ENCODE peak calls at places on chromosomes 4 and X, in six cellular contexts. One of them, this sample, is unnamed.

GRCh38 chr4:83701041-83701440 is 165.1 kb downstream of the GPAT3 start:
- DNase-seq in astrocyte of the spinal cord: no peak
- DNase-seq in upper lobe of right lung: no peak
- DNase-seq in HCT116: no peak
- DNase-seq in brain microvascular endothelial cell: no peak
- DNase-seq in H9: no peak
- DNase-seq in this sample: no peak

GRCh38 chrX:54181196-54181953 is 1.7 kb downstream of the FAM120C start:
- DNase-seq in astrocyte of the spinal cord: peak; percentile 67
- DNase-seq in upper lobe of right lung: no peak
- DNase-seq in HCT116: no peak
- DNase-seq in brain microvascular endothelial cell: no peak
- DNase-seq in H9: no peak
- DNase-seq in this sample: no peak

GRCh38 chr4:85715996-85716737 is 241.2 kb downstream of the ARHGAP24 start:
- DNase-seq in astrocyte of the spinal cord: no peak
- DNase-seq in upper lobe of right lung: no peak
- DNase-seq in HCT116: no peak
- DNase-seq in brain microvascular endothelial cell: no peak
- DNase-seq in H9: no peak
- DNase-seq in this sample: no peak

GRCh38 chr4:8009710-8010534 is 70.3 kb upstream of the AFAP1 start:
- DNase-seq in astrocyte of the spinal cord: no peak
- DNase-seq in upper lobe of right lung: no peak
- DNase-seq in HCT116: no peak
- DNase-seq in brain microvascular endothelial cell: no peak
- DNase-seq in H9: no peak
- DNase-seq in this sample: no peak

GRCh38 chr4:84750956-84751275 is 168.0 kb downstream of the CDS1 start:
- DNase-seq in astrocyte of the spinal cord: no peak
- DNase-seq in upper lobe of right lung: no peak
- DNase-seq in HCT116: no peak
- DNase-seq in brain microvascular endothelial cell: no peak
- DNase-seq in H9: no peak
- DNase-seq in this sample: no peak

GRCh38 chrX:30881797-30882196 is 7.3 kb downstream of the TAB3 start:
- DNase-seq in astrocyte of the spinal cord: no peak
- DNase-seq in upper lobe of right lung: no peak
- DNase-seq in HCT116: no peak
- DNase-seq in brain microvascular endothelial cell: no peak
- DNase-seq in H9: no peak
- DNase-seq in this sample: no peak

GRCh38 chrX:40108084-40108958 is 10.6 kb upstream of the BCOR start:
- DNase-seq in astrocyte of the spinal cord: peak; percentile 62
- DNase-seq in upper lobe of right lung: peak; percentile 76
- DNase-seq in HCT116: no peak
- DNase-seq in brain microvascular endothelial cell: no peak
- DNase-seq in H9: peak; percentile 77
- DNase-seq in this sample: peak; percentile 82

GRCh38 chrX:149631293-149632165 is at the start of gene TMEM185A:
- DNase-seq in astrocyte of the spinal cord: peak; percentile 39
- DNase-seq in upper lobe of right lung: peak; percentile 86
- DNase-seq in HCT116: peak; percentile 33
- DNase-seq in brain microvascular endothelial cell: peak; percentile 7
- DNase-seq in H9: peak; percentile 71
- DNase-seq in this sample: peak; percentile 73

GRCh38 chr4:57448452-57448851 is 338.3 kb upstream of the IGFBP7 start:
- DNase-seq in astrocyte of the spinal cord: no peak
- DNase-seq in upper lobe of right lung: no peak
- DNase-seq in HCT116: no peak
- DNase-seq in brain microvascular endothelial cell: no peak
- DNase-seq in H9: no peak
- DNase-seq in this sample: no peak

GRCh38 chr4:125022855-125023501 is 291.8 kb upstream of the FAT4 start:
- DNase-seq in astrocyte of the spinal cord: no peak
- DNase-seq in upper lobe of right lung: no peak
- DNase-seq in HCT116: no peak
- DNase-seq in brain microvascular endothelial cell: no peak
- DNase-seq in H9: no peak
- DNase-seq in this sample: no peak

GRCh38 chr4:106421441-106422296 is 53.1 kb upstream of the GIMD1 start:
- DNase-seq in astrocyte of the spinal cord: peak; percentile 25
- DNase-seq in upper lobe of right lung: no peak
- DNase-seq in HCT116: no peak
- DNase-seq in brain microvascular endothelial cell: no peak
- DNase-seq in H9: no peak
- DNase-seq in this sample: no peak

GRCh38 chr4:25915359-25915716 is 1.3 kb downstream of the SMIM20 start:
- DNase-seq in astrocyte of the spinal cord: no peak
- DNase-seq in upper lobe of right lung: no peak
- DNase-seq in HCT116: no peak
- DNase-seq in brain microvascular endothelial cell: peak; percentile 18
- DNase-seq in H9: no peak
- DNase-seq in this sample: no peak

GRCh38 chr4:37082912-37083311 is 161.6 kb upstream of the NWD2 start:
- DNase-seq in astrocyte of the spinal cord: no peak
- DNase-seq in upper lobe of right lung: no peak
- DNase-seq in HCT116: no peak
- DNase-seq in brain microvascular endothelial cell: no peak
- DNase-seq in H9: no peak
- DNase-seq in this sample: no peak

GRCh38 chr4:22416403-22416802 is 99.5 kb downstream of the ADGRA3 start:
- DNase-seq in astrocyte of the spinal cord: no peak
- DNase-seq in upper lobe of right lung: no peak
- DNase-seq in HCT116: no peak
- DNase-seq in brain microvascular endothelial cell: peak; percentile 38
- DNase-seq in H9: no peak
- DNase-seq in this sample: no peak

GRCh38 chr4:4726051-4726450 is 133.4 kb upstream of the MSX1 start:
- DNase-seq in astrocyte of the spinal cord: no peak
- DNase-seq in upper lobe of right lung: no peak
- DNase-seq in HCT116: peak; percentile 34
- DNase-seq in brain microvascular endothelial cell: no peak
- DNase-seq in H9: no peak
- DNase-seq in this sample: no peak

GRCh38 chrX:48890296-48890925 is 7.2 kb downstream of the TIMM17B start:
- DNase-seq in astrocyte of the spinal cord: no peak
- DNase-seq in upper lobe of right lung: no peak
- DNase-seq in HCT116: no peak
- DNase-seq in brain microvascular endothelial cell: no peak
- DNase-seq in H9: no peak
- DNase-seq in this sample: no peak

GRCh38 chrX:105191878-105192277 is 28.6 kb downstream of the TEX13A start:
- DNase-seq in astrocyte of the spinal cord: peak; percentile 5
- DNase-seq in upper lobe of right lung: no peak
- DNase-seq in HCT116: no peak
- DNase-seq in brain microvascular endothelial cell: peak; percentile 3
- DNase-seq in H9: peak; percentile 55
- DNase-seq in this sample: no peak

GRCh38 chr4:148834804-148835598 is 392.8 kb upstream of the NR3C2 start:
- DNase-seq in astrocyte of the spinal cord: peak; percentile 36
- DNase-seq in upper lobe of right lung: peak; percentile 72
- DNase-seq in HCT116: no peak
- DNase-seq in brain microvascular endothelial cell: no peak
- DNase-seq in H9: no peak
- DNase-seq in this sample: no peak

GRCh38 chr4:100421356-100421978 is 96.4 kb downstream of the EMCN start:
- DNase-seq in astrocyte of the spinal cord: peak; percentile 54
- DNase-seq in upper lobe of right lung: no peak
- DNase-seq in HCT116: peak; percentile 51
- DNase-seq in brain microvascular endothelial cell: peak; percentile 10
- DNase-seq in H9: no peak
- DNase-seq in this sample: no peak

GRCh38 chrX:45435481-45435880 is 234.8 kb upstream of the DIPK2B start:
- DNase-seq in astrocyte of the spinal cord: no peak
- DNase-seq in upper lobe of right lung: no peak
- DNase-seq in HCT116: no peak
- DNase-seq in brain microvascular endothelial cell: no peak
- DNase-seq in H9: no peak
- DNase-seq in this sample: no peak

GRCh38 chrX:141960573-141960972 is 56.9 kb downstream of the MAGEC1 start:
- DNase-seq in astrocyte of the spinal cord: no peak
- DNase-seq in upper lobe of right lung: no peak
- DNase-seq in HCT116: no peak
- DNase-seq in brain microvascular endothelial cell: no peak
- DNase-seq in H9: no peak
- DNase-seq in this sample: no peak

GRCh38 chr4:6478546-6479220 is 6.3 kb upstream of the PPP2R2C start:
- DNase-seq in astrocyte of the spinal cord: no peak
- DNase-seq in upper lobe of right lung: peak; percentile 36
- DNase-seq in HCT116: no peak
- DNase-seq in brain microvascular endothelial cell: no peak
- DNase-seq in H9: peak; percentile 25
- DNase-seq in this sample: no peak

DNA sequence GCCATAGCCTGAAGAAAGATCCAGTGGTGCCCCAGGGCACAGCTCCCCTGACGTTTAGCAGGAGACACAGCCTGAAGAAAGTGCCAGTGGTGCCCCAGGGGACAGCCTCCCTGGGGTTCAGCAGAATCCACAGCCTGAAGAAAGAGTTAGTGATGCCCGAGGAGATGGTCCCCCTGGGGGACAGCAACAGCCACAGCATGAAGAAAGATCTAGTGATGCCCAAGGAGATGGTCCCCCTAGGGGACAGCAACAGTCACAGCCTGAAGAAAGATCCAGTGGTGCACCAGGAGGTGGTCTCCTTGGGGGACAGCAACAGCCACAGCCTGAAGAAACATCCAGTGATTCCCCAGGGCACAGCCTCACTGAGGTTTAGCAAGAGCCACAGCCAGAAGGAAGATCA is 2.8 kb downstream of the TEX13C start:
- DNase-seq in astrocyte of the spinal cord: no peak
- DNase-seq in upper lobe of right lung: no peak
- DNase-seq in HCT116: no peak
- DNase-seq in brain microvascular endothelial cell: no peak
- DNase-seq in H9: no peak
- DNase-seq in this sample: no peak
- TF ChIP-seq CTCF in astrocyte of the spinal cord: no peak
- TF ChIP-seq CTCF in upper lobe of right lung: no peak
- TF ChIP-seq CTCF in HCT116: no peak
- TF ChIP-seq CTCF in brain microvascular endothelial cell: no peak
- TF ChIP-seq CTCF in H9: peak; percentile 32
- TF ChIP-seq CTCF in this sample: no peak

GRCh38 chr4:182807841-182808548 is 109.2 kb downstream of the DCTD start:
- DNase-seq in astrocyte of the spinal cord: no peak
- DNase-seq in upper lobe of right lung: no peak
- DNase-seq in HCT116: no peak
- DNase-seq in brain microvascular endothelial cell: no peak
- DNase-seq in H9: peak; percentile 70
- DNase-seq in this sample: no peak

GRCh38 chr4:182810103-182810605 is 107.0 kb downstream of the DCTD start:
- DNase-seq in astrocyte of the spinal cord: no peak
- DNase-seq in upper lobe of right lung: no peak
- DNase-seq in HCT116: no peak
- DNase-seq in brain microvascular endothelial cell: no peak
- DNase-seq in H9: no peak
- DNase-seq in this sample: no peak

GRCh38 chr4:182808673-182809416 is 108.3 kb downstream of the DCTD start:
- DNase-seq in astrocyte of the spinal cord: no peak
- DNase-seq in upper lobe of right lung: no peak
- DNase-seq in HCT116: no peak
- DNase-seq in brain microvascular endothelial cell: peak; percentile 49
- DNase-seq in H9: no peak
- DNase-seq in this sample: no peak

GRCh38 chr4:182807346-182807745 is 109.8 kb downstream of the DCTD start:
- DNase-seq in astrocyte of the spinal cord: no peak
- DNase-seq in upper lobe of right lung: no peak
- DNase-seq in HCT116: no peak
- DNase-seq in brain microvascular endothelial cell: peak; percentile 1
- DNase-seq in H9: no peak
- DNase-seq in this sample: no peak

DNA sequence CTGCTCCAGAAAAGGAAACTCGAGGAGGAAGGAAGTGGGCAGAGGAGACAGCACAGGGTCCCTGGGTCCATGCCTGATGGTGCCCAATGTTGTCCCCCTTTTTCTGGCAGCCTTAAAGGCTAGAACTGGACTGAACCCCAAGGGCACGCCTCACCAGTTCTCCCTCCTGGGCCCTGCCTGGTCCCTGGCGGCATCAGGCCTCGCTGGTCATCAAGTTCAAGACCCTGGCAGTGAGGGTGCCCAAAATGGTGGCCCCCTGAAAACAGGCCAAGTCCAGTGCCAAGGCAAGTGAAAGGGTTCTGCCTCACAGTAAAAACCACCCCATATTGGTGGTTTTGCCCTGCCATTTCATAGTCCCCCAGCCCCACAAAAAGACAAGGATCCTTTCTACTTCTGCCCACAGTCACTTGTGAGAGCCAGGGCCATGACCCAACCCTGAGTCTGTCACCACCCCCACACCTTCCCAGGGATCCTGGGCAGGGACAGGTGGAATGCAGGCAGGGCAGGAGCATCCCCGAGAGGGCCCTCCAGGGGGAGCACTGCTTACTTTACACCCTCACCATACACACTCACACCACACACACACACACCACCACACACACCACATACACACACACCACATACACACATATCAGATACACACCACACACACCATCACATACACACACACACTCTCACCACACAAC is 107.6 kb downstream of the DCTD start:
- DNase-seq in astrocyte of the spinal cord: no peak
- DNase-seq in upper lobe of right lung: no peak
- DNase-seq in HCT116: peak; percentile 18
- DNase-seq in brain microvascular endothelial cell: peak; percentile 6
- DNase-seq in H9: no peak
- DNase-seq in this sample: no peak
- TF ChIP-seq CTCF in astrocyte of the spinal cord: no peak
- TF ChIP-seq CTCF in upper lobe of right lung: peak; percentile 9
- TF ChIP-seq CTCF in HCT116: peak; percentile 45
- TF ChIP-seq CTCF in brain microvascular endothelial cell: peak; percentile 52
- TF ChIP-seq CTCF in H9: peak; percentile 59
- TF ChIP-seq CTCF in this sample: peak; percentile 23

GRCh38 chrX:39047174-39047573 is 245.9 kb downstream of the MID1IP1 start:
- DNase-seq in astrocyte of the spinal cord: no peak
- DNase-seq in upper lobe of right lung: no peak
- DNase-seq in HCT116: no peak
- DNase-seq in brain microvascular endothelial cell: no peak
- DNase-seq in H9: no peak
- DNase-seq in this sample: no peak

GRCh38 chrX:39049975-39050374 is 248.7 kb downstream of the MID1IP1 start:
- DNase-seq in astrocyte of the spinal cord: no peak
- DNase-seq in upper lobe of right lung: no peak
- DNase-seq in HCT116: no peak
- DNase-seq in brain microvascular endothelial cell: no peak
- DNase-seq in H9: no peak
- DNase-seq in this sample: no peak

GRCh38 chrX:39052751-39053150 is 251.5 kb downstream of the MID1IP1 start:
- DNase-seq in astrocyte of the spinal cord: no peak
- DNase-seq in upper lobe of right lung: no peak
- DNase-seq in HCT116: no peak
- DNase-seq in brain microvascular endothelial cell: no peak
- DNase-seq in H9: no peak
- DNase-seq in this sample: no peak

GRCh38 chrX:39050427-39050826 is 249.2 kb downstream of the MID1IP1 start:
- DNase-seq in astrocyte of the spinal cord: no peak
- DNase-seq in upper lobe of right lung: no peak
- DNase-seq in HCT116: no peak
- DNase-seq in brain microvascular endothelial cell: no peak
- DNase-seq in H9: no peak
- DNase-seq in this sample: no peak
- TF ChIP-seq CTCF in astrocyte of the spinal cord: no peak
- TF ChIP-seq CTCF in upper lobe of right lung: no peak
- TF ChIP-seq CTCF in HCT116: no peak
- TF ChIP-seq CTCF in brain microvascular endothelial cell: no peak
- TF ChIP-seq CTCF in H9: no peak
- TF ChIP-seq CTCF in this sample: no peak

GRCh38 chr4:42399393-42399792 is 2.1 kb downstream of the SHISA3 start:
- DNase-seq in astrocyte of the spinal cord: no peak
- DNase-seq in upper lobe of right lung: no peak
- DNase-seq in HCT116: no peak
- DNase-seq in brain microvascular endothelial cell: no peak
- DNase-seq in H9: peak; percentile 43
- DNase-seq in this sample: no peak
- TF ChIP-seq CTCF in astrocyte of the spinal cord: no peak
- TF ChIP-seq CTCF in upper lobe of right lung: no peak
- TF ChIP-seq CTCF in HCT116: no peak
- TF ChIP-seq CTCF in brain microvascular endothelial cell: no peak
- TF ChIP-seq CTCF in H9: peak; percentile 20
- TF ChIP-seq CTCF in this sample: no peak

This sample was measured in right lobe of liver.